ENCODE peak calls at places on chromosome 9, in five cellular contexts. O is pulmonary artery endothelial cell; N is mucosa of gallbladder; M is activated CD8-positive, alpha-beta memory T cell treated with anti-CD3 and anti-CD28 coated beads for 24 hours; W is body of pancreas. E is an unnamed sample.

GRCh38 chr9:93324191-93324834 is 127.2 kb upstream of the FAM120A start:
- DNase-seq in N (no peak), O (no peak), M (peak), W (no peak), E (no peak)

GRCh38 chr9:5879419-5880181 is 11.1 kb upstream of the MLANA start:
- DNase-seq in N (peak), M (peak), W (no peak), O (no peak), E (peak)

GRCh38 chr9:93093081-93093448 is 3.0 kb upstream of the CARD19 start:
- DNase-seq in W (no peak), M (peak), O (no peak), N (no peak), E (no peak)

GRCh38 chr9:30507166-30507565 is 1877.3 kb upstream of the ACO1 start:
- DNase-seq in N (no peak), W (no peak), M (no peak), O (no peak), E (no peak)

GRCh38 chr9:114370251-114370984 is 17.4 kb downstream of the AKNA start:
- DNase-seq in W (no peak), N (no peak), O (no peak), M (no peak), E (peak)

GRCh38 chr9:28925184-28925583 is 1351.9 kb upstream of the C9orf72 start:
- DNase-seq in M (no peak), O (no peak), N (no peak), W (no peak), E (no peak)

GRCh38 chr9:5453673-5454072 is 3.3 kb downstream of the CD274 start:
- DNase-seq in W (no peak), M (no peak), O (no peak), N (no peak), E (no peak)

GRCh38 chr9:32709871-32710270 is 73.5 kb upstream of the TMEM215 start:
- DNase-seq in W (no peak), M (no peak), N (no peak), O (no peak), E (no peak)

GRCh38 chr9:14768561-14769234 is 46.2 kb upstream of the CER1 start:
- DNase-seq in N (no peak), O (peak), M (no peak), W (peak), E (peak)

GRCh38 chr9:7536310-7536939 is 263.2 kb downstream of the DMAC1 start:
- DNase-seq in M (peak), N (peak), O (no peak), W (peak), E (peak)

GRCh38 chr9:3962467-3962866 is 337.4 kb downstream of the GLIS3 start:
- DNase-seq in M (no peak), O (no peak), N (no peak), W (no peak), E (no peak)

GRCh38 chr9:111959468-111959941 is 62.9 kb downstream of the UGCG start:
- DNase-seq in M (no peak), O (no peak), N (peak), W (peak), E (no peak)

GRCh38 chr9:125749951-125750655 is 2.9 kb downstream of the PBX3 start:
- DNase-seq in W (no peak), O (no peak), N (no peak), M (no peak), E (peak)

GRCh38 chr9:129306318-129306973 is 128.4 kb upstream of the IER5L start:
- DNase-seq in W (no peak), O (no peak), N (no peak), M (peak), E (no peak)

GRCh38 chr9:28050046-28050445 is 476.8 kb upstream of the C9orf72 start:
- DNase-seq in M (no peak), O (no peak), N (no peak), W (no peak), E (no peak)

GRCh38 chr9:79129865-79130480 is 441.8 kb upstream of the TLE4 start:
- DNase-seq in N (peak), O (no peak), W (peak), M (no peak), E (peak)

GRCh38 chr9:682633-683508 is 158.6 kb upstream of the DMRT1 start:
- DNase-seq in M (no peak), W (peak), N (peak), O (no peak), E (peak)

GRCh38 chr9:106970976-106971457 is 108.1 kb downstream of the ZNF462 start:
- DNase-seq in M (no peak), W (no peak), N (no peak), O (no peak), E (no peak)

GRCh38 chr9:9679433-9679832 is 933.4 kb downstream of the PTPRD start:
- DNase-seq in M (no peak), N (no peak), W (no peak), O (no peak), E (no peak)

GRCh38 chr9:98172604-98173003 is 19.8 kb downstream of the CORO2A start:
- DNase-seq in O (no peak), M (no peak), N (no peak), W (peak), E (peak)

GRCh38 chr9:68500457-68501158 is 40.1 kb downstream of the TMEM252 start:
- DNase-seq in M (no peak), W (no peak), O (no peak), N (no peak), E (no peak)

GRCh38 chr9:138022756-138023393 is 145.3 kb downstream of the CACNA1B start:
- DNase-seq in W (no peak), O (no peak), M (no peak), N (no peak), E (no peak)

GRCh38 chr9:21688108-21689102 is 114.0 kb upstream of the MTAP start:
- DNase-seq in N (no peak), O (peak), M (no peak), W (peak), E (no peak)

GRCh38 chr9:105403552-105404246 is 44.1 kb upstream of the FSD1L start:
- DNase-seq in M (no peak), N (no peak), W (no peak), O (no peak), E (peak)

GRCh38 chr9:109317979-109318671 is 2.7 kb downstream of the EPB41L4B start:
- DNase-seq in M (no peak), W (peak), N (no peak), O (no peak), E (peak)

GRCh38 chr9:133031496-133031911 is 707 bp downstream of the GTF3C5 start:
- DNase-seq in W (no peak), N (no peak), O (no peak), M (no peak), E (peak)

GRCh38 chr9:79734989-79735779 is 163.4 kb downstream of the TLE4 start:
- DNase-seq in N (no peak), O (no peak), M (no peak), W (no peak), E (no peak)

GRCh38 chr9:131400627-131401026 is 6.7 kb downstream of the PRRC2B start:
- DNase-seq in M (no peak), N (no peak), W (no peak), O (no peak), E (peak)

GRCh38 chr9:93207326-93207814 is 23.4 kb downstream of the WNK2 start:
- DNase-seq in M (no peak), W (peak), N (peak), O (no peak), E (peak)

GRCh38 chr9:123434619-123435240 is 78.7 kb downstream of the CRB2 start:
- DNase-seq in N (no peak), O (no peak), M (no peak), W (no peak), E (peak)

E was measured in NCI-H82.